ENCODE peak calls at places on chromosomes 2 and 18, in six cellular contexts. O, Q, J, M, Z and K are unnamed samples.

GRCh38 chr18:10661333-10661732 is 135.5 kb downstream of the NAPG start:
- ATAC-seq in O (peak; percentile 55), Q (no peak), Z (peak; percentile 64), J (peak; percentile 73), M (no peak), K (peak; percentile 84)

GRCh38 chr2:214730248-214730647 is 79.2 kb downstream of the BARD1 start:
- ATAC-seq in O (no peak), J (no peak), Q (no peak), Z (no peak), M (no peak), K (no peak)

GRCh38 chr18:54181856-54182612 is 42.4 kb downstream of the MBD2 start:
- ATAC-seq in Q (peak; percentile 87), M (peak; percentile 64), J (no peak), Z (no peak), O (no peak), K (no peak)

GRCh38 chr2:73825408-73825807 is 3.4 kb upstream of the STAMBP start:
- ATAC-seq in O (no peak), J (no peak), M (no peak), Z (no peak), Q (no peak), K (no peak)

GRCh38 chr2:172427990-172428840 is 829 bp downstream of the ITGA6 start:
- ATAC-seq in Z (peak; percentile 77), O (peak; percentile 85), J (peak; percentile 73), Q (peak; percentile 48), M (peak; percentile 50), K (peak; percentile 85)

GRCh38 chr2:241802421-241802749 is 6.6 kb upstream of the NEU4 start:
- ATAC-seq in Z (no peak), O (no peak), M (no peak), Q (no peak), J (no peak), K (no peak)

GRCh38 chr2:50650398-50650810 is 381.5 kb downstream of the NRXN1 start:
- ATAC-seq in J (no peak), Z (no peak), O (no peak), Q (no peak), M (no peak), K (no peak)

GRCh38 chr2:96156926-96157648 is 11.8 kb upstream of the DUSP2 start:
- ATAC-seq in O (no peak), Z (no peak), Q (peak; percentile 3), J (no peak), M (no peak), K (no peak)

GRCh38 chr2:156192468-156192867 is 140.1 kb downstream of the NR4A2 start:
- ATAC-seq in M (no peak), J (no peak), Q (peak; percentile 94), O (no peak), Z (no peak), K (no peak)

GRCh38 chr2:170486730-170487129 is 228.4 kb upstream of the SP5 start:
- ATAC-seq in O (no peak), Z (peak; percentile 82), Q (no peak), M (no peak), J (no peak), K (no peak)

GRCh38 chr2:239612133-239612532 is 211.3 kb upstream of the HDAC4 start:
- ATAC-seq in Z (no peak), M (no peak), O (no peak), J (no peak), Q (no peak), K (no peak)

GRCh38 chr2:102636283-102636907 is 17.0 kb downstream of the SLC9A2 start:
- ATAC-seq in M (no peak), O (peak; percentile 86), Q (no peak), J (no peak), Z (no peak), K (peak; percentile 34)

GRCh38 chr18:48316177-48316576 is 93.0 kb downstream of the ZBTB7C start:
- ATAC-seq in Q (no peak), M (no peak), O (no peak), J (no peak), Z (no peak), K (no peak)